ENCODE peak calls at places on chromosome 19, in five cellular contexts. X, C, S, Y and K are unnamed samples.

GRCh38 chr19:53927745-53928144 is 18.7 kb downstream of the CACNG7 start:
- DNase-seq in X (no peak), C (no peak), S (no peak), Y (peak), K (peak)

GRCh38 chr19:43534811-43535761 is 2.1 kb downstream of the ZNF575 start:
- DNase-seq in X (no peak), C (peak), S (no peak), Y (peak), K (peak)

GRCh38 chr19:17874423-17875135 is 2.8 kb downstream of the SLC5A5 start:
- DNase-seq in X (no peak), C (peak), S (no peak), Y (no peak), K (no peak)

GRCh38 chr19:30443531-30444252 is 71.5 kb downstream of the ZNF536 start:
- DNase-seq in X (no peak), C (no peak), S (no peak), Y (no peak), K (no peak)

GRCh38 chr19:55700813-55701212 is 25.8 kb downstream of the EPN1 start:
- DNase-seq in X (no peak), C (no peak), S (no peak), Y (no peak), K (no peak)

GRCh38 chr19:43755256-43755801 is 567 bp upstream of the SMG9 start:
- DNase-seq in X (no peak), C (peak), S (no peak), Y (no peak), K (peak)

GRCh38 chr19:7729211-7729610 is 2.7 kb downstream of the CLEC4G start:
- DNase-seq in X (no peak), C (no peak), S (no peak), Y (no peak), K (no peak)

GRCh38 chr19:15062036-15062435 is 12.8 kb downstream of the CASP14 start:
- DNase-seq in X (no peak), C (no peak), S (no peak), Y (no peak), K (no peak)

GRCh38 chr19:58218899-58219298 is 9.8 kb upstream of the ZNF544 start:
- DNase-seq in X (peak), C (peak), S (no peak), Y (peak), K (peak)

GRCh38 chr19:49212302-49212701 is 54.7 kb downstream of the TRPM4 start:
- DNase-seq in X (no peak), C (no peak), S (no peak), Y (no peak), K (no peak)

DNA sequence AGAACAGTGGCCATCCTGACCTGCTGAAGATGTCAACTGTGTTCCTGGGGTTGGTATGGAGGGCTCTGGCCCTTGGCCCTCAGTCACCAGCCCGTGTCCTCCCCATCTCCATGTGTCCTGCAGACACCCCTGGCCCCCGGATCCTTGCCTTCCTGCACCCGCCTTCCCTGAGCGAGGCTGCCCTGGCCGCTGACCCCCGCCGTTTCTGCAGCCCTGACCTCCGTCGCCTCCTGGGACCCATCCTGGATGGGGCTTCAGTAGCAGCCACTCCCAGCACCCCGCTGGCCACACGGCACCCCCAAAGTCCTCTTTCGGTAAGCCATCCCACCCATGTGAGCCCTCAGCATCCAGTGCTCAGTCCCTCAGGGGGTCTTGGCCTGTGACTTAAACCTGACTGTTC is 24.8 kb downstream of the HIF3A start:
- DNase-seq in X (no peak), C (no peak), S (no peak), Y (no peak), K (no peak)
- H3K9ac ChIP-seq in X (no peak), C (no peak), S (no peak), Y (no peak), K (no peak)

GRCh38 chr19:38175422-38175821 is 48.6 kb downstream of the DPF1 start:
- DNase-seq in X (no peak), C (no peak), S (no peak), Y (no peak), K (no peak)

GRCh38 chr19:38172001-38172400 is 52.0 kb downstream of the DPF1 start:
- DNase-seq in X (no peak), C (no peak), S (no peak), Y (no peak), K (no peak)

GRCh38 chr19:38168632-38169031 is 55.4 kb downstream of the DPF1 start:
- DNase-seq in X (no peak), C (no peak), S (no peak), Y (no peak), K (no peak)

DNA sequence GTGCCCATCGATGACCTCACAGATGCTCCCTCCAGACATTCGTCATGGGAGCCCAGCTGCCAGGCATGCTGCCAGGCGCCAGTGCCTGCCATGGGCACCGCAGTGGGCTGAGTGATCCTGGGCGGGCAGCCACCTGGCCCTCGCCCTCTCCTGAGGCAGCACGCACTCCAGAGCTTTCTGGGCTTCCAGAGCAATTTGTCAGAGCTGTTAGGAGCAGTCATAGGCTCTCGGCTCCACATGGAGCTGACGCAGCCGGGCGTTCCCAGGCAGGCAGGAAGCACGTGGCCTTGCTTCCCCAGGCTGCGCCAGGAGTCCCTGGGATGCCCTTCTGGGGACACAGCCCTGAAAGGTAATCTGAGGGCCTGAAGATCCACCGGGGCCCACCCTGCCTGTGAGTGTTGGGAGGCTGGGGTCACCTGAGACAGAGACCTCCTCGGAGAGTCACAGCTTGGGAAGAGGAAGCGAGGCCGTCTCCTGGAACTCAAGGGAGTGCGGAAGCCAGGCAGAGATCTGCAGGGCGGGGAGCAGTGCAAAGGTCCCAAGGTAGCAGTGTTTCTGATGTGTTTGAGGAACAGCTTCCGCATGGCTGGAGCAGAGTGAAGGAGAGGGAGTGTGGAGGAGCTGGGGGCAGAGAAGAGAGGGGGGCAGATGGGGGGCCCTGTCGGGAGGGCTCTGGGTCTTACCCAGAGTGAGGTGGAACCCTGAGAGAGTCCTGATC is 50.5 kb downstream of the DPF1 start:
- DNase-seq in X (no peak), C (peak), S (no peak), Y (no peak), K (peak)
- TF ChIP-seq POLR2AphosphoS5 in X (no peak), C (no peak), S (no peak), Y (no peak), K (no peak)

GRCh38 chr19:719081-719512 is 10.4 kb downstream of the PALM start:
- DNase-seq in X (no peak), C (no peak), S (no peak), Y (peak), K (no peak)
- TF ChIP-seq CTCF in X (no peak), C (no peak), S (no peak), Y (peak), K (no peak)

DNA sequence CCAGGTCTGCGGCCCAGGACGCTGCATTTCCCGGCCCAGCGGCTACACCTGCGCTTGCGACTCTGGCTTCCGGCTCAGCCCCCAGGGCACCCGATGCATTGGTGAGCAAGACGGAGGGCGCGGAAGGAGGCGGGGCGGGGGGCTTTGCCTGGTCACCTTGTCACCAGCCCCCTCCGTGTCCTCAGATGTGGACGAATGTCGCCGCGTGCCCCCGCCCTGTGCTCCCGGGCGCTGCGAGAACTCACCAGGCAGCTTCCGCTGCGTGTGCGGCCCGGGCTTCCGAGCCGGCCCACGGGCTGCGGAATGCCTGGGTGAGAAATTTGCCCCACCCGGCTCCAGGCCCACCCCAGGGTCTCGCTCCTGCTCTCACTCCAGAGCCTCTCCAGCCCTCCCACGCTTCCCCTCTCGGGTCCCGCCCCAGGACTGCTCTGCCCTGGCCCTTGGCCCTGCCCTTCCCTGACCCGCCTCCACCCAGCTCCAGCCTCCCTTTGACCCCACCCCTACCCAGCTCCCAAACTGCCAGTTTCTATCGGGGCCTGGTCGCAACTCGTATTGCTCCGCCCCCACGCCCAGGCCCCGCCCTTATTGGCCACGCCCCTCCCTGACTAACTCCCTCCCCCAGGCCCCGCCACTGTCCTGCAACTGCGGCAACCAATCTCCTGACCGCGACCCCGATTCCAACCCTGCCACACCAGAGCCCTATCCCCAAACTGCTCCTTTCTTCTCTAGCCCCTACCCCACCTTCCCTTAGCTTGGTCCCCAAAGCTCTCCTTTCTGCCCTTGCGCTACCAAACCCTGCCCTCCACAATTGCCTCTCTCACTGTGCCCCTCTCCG is 8.6 kb downstream of the LTBP4 start:
- DNase-seq in X (peak), C (peak), S (peak), Y (peak), K (peak)
- H3K9ac ChIP-seq in X (peak), C (peak), S (peak), Y (peak), K (no peak)

GRCh38 chr19:6587998-6588507 is 2.9 kb downstream of the CD70 start:
- DNase-seq in X (no peak), C (no peak), S (no peak), Y (no peak), K (no peak)

GRCh38 chr19:6589711-6590457 is 1.1 kb downstream of the CD70 start:
- DNase-seq in X (no peak), C (no peak), S (no peak), Y (no peak), K (no peak)

GRCh38 chr19:6593651-6594416 is 2.9 kb upstream of the CD70 start:
- DNase-seq in X (no peak), C (no peak), S (no peak), Y (no peak), K (no peak)

GRCh38 chr19:6588508-6589345 is 2.2 kb downstream of the CD70 start:
- DNase-seq in X (no peak), C (no peak), S (no peak), Y (no peak), K (no peak)

GRCh38 chr19:6590458-6591319 is at the start of gene CD70:
- DNase-seq in X (no peak), C (no peak), S (peak), Y (no peak), K (no peak)
- TF ChIP-seq POLR2AphosphoS5 in X (no peak), C (no peak), S (peak), Y (no peak), K (no peak)

DNA sequence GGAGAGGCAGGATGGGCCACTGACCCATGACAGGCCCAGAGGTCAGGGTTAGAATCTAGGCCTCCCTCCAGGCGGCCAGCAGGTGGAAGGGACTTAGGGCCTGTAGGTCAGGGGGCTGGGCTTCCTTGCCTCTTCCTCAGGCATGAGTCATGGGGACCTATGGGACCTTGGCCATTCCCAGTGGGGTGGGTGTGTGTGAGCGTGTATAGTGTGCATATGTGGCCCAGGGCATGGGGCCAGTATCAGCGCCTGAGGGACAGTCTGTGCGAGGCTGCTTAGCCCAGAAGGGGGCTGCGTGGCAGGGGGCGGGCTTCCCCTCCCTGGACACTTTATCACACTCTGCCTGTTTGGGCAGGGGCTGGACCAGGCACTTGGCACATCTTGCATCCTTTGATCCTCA is 13.3 kb downstream of the KCTD15 start:
- DNase-seq in X (no peak), C (no peak), S (no peak), Y (no peak), K (peak)
- TF ChIP-seq CTCF in X (no peak), C (no peak), S (no peak), Y (no peak), K (no peak)

GRCh38 chr19:5803752-5804515 is 933 bp upstream of the NRTN start:
- DNase-seq in X (peak), C (peak), S (peak), Y (peak), K (peak)
- H3K9ac ChIP-seq in X (peak), C (no peak), S (peak), Y (peak), K (no peak)